ENCODE peak calls at places on chromosomes 7 and 10, in eight cellular contexts. One of them, this sample, is unnamed.

GRCh38 chr10:36489928-36490279 is 635.5 kb upstream of the ANKRD30A start:
- DNase-seq in RWPE1: peak; percentile 17
- DNase-seq in body of pancreas: no peak
- DNase-seq in fibroblast of lung: peak; percentile 64
- DNase-seq in lower leg skin: no peak
- DNase-seq in cardiac fibroblast: peak; percentile 86
- DNase-seq in GM06990: no peak
- DNase-seq in CD8-positive, alpha-beta T cell: no peak
- DNase-seq in this sample: no peak

GRCh38 chr10:4307784-4308364 is 518.1 kb upstream of the AKR1E2 start:
- DNase-seq in lower leg skin: no peak
- DNase-seq in GM06990: no peak
- DNase-seq in cardiac fibroblast: peak; percentile 68
- DNase-seq in RWPE1: no peak
- DNase-seq in CD8-positive, alpha-beta T cell: no peak
- DNase-seq in fibroblast of lung: no peak
- DNase-seq in body of pancreas: no peak
- DNase-seq in this sample: no peak

GRCh38 chr7:66013938-66014337 is 31.9 kb upstream of the GUSB start:
- DNase-seq in cardiac fibroblast: peak; percentile 78
- DNase-seq in GM06990: no peak
- DNase-seq in fibroblast of lung: peak; percentile 68
- DNase-seq in RWPE1: peak; percentile 29
- DNase-seq in body of pancreas: peak; percentile 14
- DNase-seq in lower leg skin: no peak
- DNase-seq in CD8-positive, alpha-beta T cell: no peak
- DNase-seq in this sample: no peak

GRCh38 chr10:118667732-118668131 is 72.3 kb upstream of the PRLHR start:
- DNase-seq in fibroblast of lung: no peak
- DNase-seq in CD8-positive, alpha-beta T cell: no peak
- DNase-seq in body of pancreas: peak; percentile 63
- DNase-seq in GM06990: no peak
- DNase-seq in lower leg skin: no peak
- DNase-seq in RWPE1: no peak
- DNase-seq in cardiac fibroblast: no peak
- DNase-seq in this sample: no peak

GRCh38 chr7:152664636-152665035 is 11.3 kb downstream of the XRCC2 start:
- DNase-seq in body of pancreas: no peak
- DNase-seq in cardiac fibroblast: peak; percentile 84
- DNase-seq in RWPE1: no peak
- DNase-seq in GM06990: no peak
- DNase-seq in lower leg skin: no peak
- DNase-seq in CD8-positive, alpha-beta T cell: no peak
- DNase-seq in fibroblast of lung: no peak
- DNase-seq in this sample: no peak

GRCh38 chr7:3198316-3198715 is 102.7 kb upstream of the SDK1 start:
- DNase-seq in fibroblast of lung: no peak
- DNase-seq in RWPE1: no peak
- DNase-seq in GM06990: no peak
- DNase-seq in cardiac fibroblast: no peak
- DNase-seq in lower leg skin: no peak
- DNase-seq in CD8-positive, alpha-beta T cell: no peak
- DNase-seq in body of pancreas: no peak
- DNase-seq in this sample: no peak

GRCh38 chr7:140230517-140230861 is 53.7 kb upstream of the KDM7A start:
- DNase-seq in body of pancreas: no peak
- DNase-seq in cardiac fibroblast: no peak
- DNase-seq in CD8-positive, alpha-beta T cell: peak; percentile 75
- DNase-seq in fibroblast of lung: no peak
- DNase-seq in RWPE1: no peak
- DNase-seq in GM06990: peak; percentile 78
- DNase-seq in lower leg skin: no peak
- DNase-seq in this sample: no peak

GRCh38 chr7:64802699-64803098 is 8.5 kb downstream of the ZNF138 start:
- DNase-seq in cardiac fibroblast: no peak
- DNase-seq in body of pancreas: no peak
- DNase-seq in GM06990: no peak
- DNase-seq in CD8-positive, alpha-beta T cell: no peak
- DNase-seq in lower leg skin: no peak
- DNase-seq in RWPE1: no peak
- DNase-seq in fibroblast of lung: no peak
- DNase-seq in this sample: no peak

GRCh38 chr10:71762324-71762723 is 11.0 kb downstream of the VSIR start:
- DNase-seq in RWPE1: no peak
- DNase-seq in CD8-positive, alpha-beta T cell: no peak
- DNase-seq in body of pancreas: no peak
- DNase-seq in lower leg skin: no peak
- DNase-seq in fibroblast of lung: no peak
- DNase-seq in cardiac fibroblast: no peak
- DNase-seq in GM06990: no peak
- DNase-seq in this sample: no peak

GRCh38 chr10:71763352-71764127 is 9.8 kb downstream of the VSIR start:
- DNase-seq in GM06990: no peak
- DNase-seq in cardiac fibroblast: no peak
- DNase-seq in lower leg skin: no peak
- DNase-seq in body of pancreas: no peak
- DNase-seq in CD8-positive, alpha-beta T cell: no peak
- DNase-seq in RWPE1: no peak
- DNase-seq in fibroblast of lung: peak; percentile 38
- DNase-seq in this sample: no peak

GRCh38 chr10:71761105-71761511 is 12.2 kb downstream of the VSIR start:
- DNase-seq in fibroblast of lung: no peak
- DNase-seq in RWPE1: peak; percentile 66
- DNase-seq in GM06990: no peak
- DNase-seq in body of pancreas: no peak
- DNase-seq in CD8-positive, alpha-beta T cell: no peak
- DNase-seq in lower leg skin: no peak
- DNase-seq in cardiac fibroblast: no peak
- DNase-seq in this sample: no peak

GRCh38 chr10:71765176-71765906 is 8.0 kb downstream of the VSIR start:
- DNase-seq in fibroblast of lung: peak; percentile 21
- DNase-seq in lower leg skin: no peak
- DNase-seq in CD8-positive, alpha-beta T cell: no peak
- DNase-seq in RWPE1: no peak
- DNase-seq in body of pancreas: no peak
- DNase-seq in GM06990: no peak
- DNase-seq in cardiac fibroblast: peak; percentile 72
- DNase-seq in this sample: no peak

DNA sequence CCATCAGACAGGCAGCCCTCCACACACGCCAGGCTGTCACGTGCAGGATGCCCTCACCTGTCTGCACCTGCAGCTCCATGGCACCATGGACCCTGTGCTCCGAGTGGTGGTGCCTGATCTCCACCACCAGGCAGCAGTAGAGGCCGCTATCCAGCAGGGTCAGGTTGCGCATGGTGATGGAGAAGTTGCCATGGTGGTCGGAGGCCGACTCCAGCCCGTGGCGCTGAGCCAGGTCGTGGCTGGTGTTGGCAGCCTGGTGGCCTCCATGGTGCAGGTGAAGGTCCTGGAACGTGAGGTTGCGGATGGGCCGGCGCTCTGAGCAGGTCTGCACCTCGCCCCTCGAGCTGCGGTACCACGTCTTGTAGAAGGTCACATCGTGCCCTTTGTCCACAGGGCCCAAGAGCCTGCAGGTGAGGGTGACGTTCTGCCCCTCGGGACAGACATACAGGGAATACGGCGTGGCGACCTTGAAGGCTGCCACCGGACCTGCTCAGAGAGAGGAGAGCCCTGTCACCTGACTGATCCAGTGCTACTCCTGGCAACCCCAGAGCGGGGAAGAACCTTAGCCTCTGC is 11.7 kb downstream of the VSIR start:
- DNase-seq in RWPE1: no peak
- DNase-seq in body of pancreas: no peak
- DNase-seq in cardiac fibroblast: no peak
- DNase-seq in fibroblast of lung: no peak
- DNase-seq in lower leg skin: no peak
- DNase-seq in CD8-positive, alpha-beta T cell: no peak
- DNase-seq in GM06990: no peak
- DNase-seq in this sample: no peak
- TF ChIP-seq CTCF in RWPE1: no peak
- TF ChIP-seq CTCF in body of pancreas: no peak
- TF ChIP-seq CTCF in cardiac fibroblast: peak; percentile 3
- TF ChIP-seq CTCF in fibroblast of lung: no peak
- TF ChIP-seq CTCF in lower leg skin: no peak
- TF ChIP-seq CTCF in CD8-positive, alpha-beta T cell: no peak
- TF ChIP-seq CTCF in GM06990: peak; percentile 7
- TF ChIP-seq CTCF in this sample: no peak

GRCh38 chr10:61978965-61979364 is 77.5 kb downstream of the ARID5B start:
- DNase-seq in RWPE1: no peak
- DNase-seq in body of pancreas: no peak
- DNase-seq in GM06990: no peak
- DNase-seq in cardiac fibroblast: no peak
- DNase-seq in fibroblast of lung: no peak
- DNase-seq in CD8-positive, alpha-beta T cell: no peak
- DNase-seq in lower leg skin: no peak
- DNase-seq in this sample: no peak
- TF ChIP-seq CTCF in RWPE1: no peak
- TF ChIP-seq CTCF in body of pancreas: no peak
- TF ChIP-seq CTCF in GM06990: peak; percentile 45
- TF ChIP-seq CTCF in cardiac fibroblast: peak; percentile 12
- TF ChIP-seq CTCF in fibroblast of lung: no peak
- TF ChIP-seq CTCF in CD8-positive, alpha-beta T cell: no peak
- TF ChIP-seq CTCF in lower leg skin: no peak
- TF ChIP-seq CTCF in this sample: no peak

GRCh38 chr7:157691521-157692155 is 354.8 kb downstream of the DNAJB6 start:
- DNase-seq in body of pancreas: peak; percentile 10
- DNase-seq in fibroblast of lung: no peak
- DNase-seq in cardiac fibroblast: no peak
- DNase-seq in CD8-positive, alpha-beta T cell: no peak
- DNase-seq in RWPE1: no peak
- DNase-seq in lower leg skin: no peak
- DNase-seq in GM06990: no peak
- DNase-seq in this sample: no peak

GRCh38 chr7:157694389-157694665 is 357.5 kb downstream of the DNAJB6 start:
- DNase-seq in lower leg skin: no peak
- DNase-seq in fibroblast of lung: no peak
- DNase-seq in cardiac fibroblast: no peak
- DNase-seq in CD8-positive, alpha-beta T cell: no peak
- DNase-seq in GM06990: no peak
- DNase-seq in body of pancreas: no peak
- DNase-seq in RWPE1: no peak
- DNase-seq in this sample: no peak

GRCh38 chr7:157692156-157693011 is 355.6 kb downstream of the DNAJB6 start:
- DNase-seq in lower leg skin: no peak
- DNase-seq in cardiac fibroblast: no peak
- DNase-seq in fibroblast of lung: no peak
- DNase-seq in GM06990: no peak
- DNase-seq in RWPE1: no peak
- DNase-seq in body of pancreas: peak; percentile 8
- DNase-seq in CD8-positive, alpha-beta T cell: no peak
- DNase-seq in this sample: no peak

GRCh38 chr7:157693071-157693520 is 356.3 kb downstream of the DNAJB6 start:
- DNase-seq in GM06990: no peak
- DNase-seq in CD8-positive, alpha-beta T cell: no peak
- DNase-seq in RWPE1: no peak
- DNase-seq in fibroblast of lung: no peak
- DNase-seq in body of pancreas: no peak
- DNase-seq in cardiac fibroblast: no peak
- DNase-seq in lower leg skin: no peak
- DNase-seq in this sample: no peak

GRCh38 chr7:157693521-157694388 is 357.0 kb downstream of the DNAJB6 start:
- DNase-seq in fibroblast of lung: no peak
- DNase-seq in body of pancreas: peak; percentile 7
- DNase-seq in CD8-positive, alpha-beta T cell: no peak
- DNase-seq in GM06990: no peak
- DNase-seq in lower leg skin: no peak
- DNase-seq in RWPE1: no peak
- DNase-seq in cardiac fibroblast: no peak
- DNase-seq in this sample: no peak
- TF ChIP-seq CTCF in fibroblast of lung: no peak
- TF ChIP-seq CTCF in body of pancreas: no peak
- TF ChIP-seq CTCF in CD8-positive, alpha-beta T cell: no peak
- TF ChIP-seq CTCF in GM06990: no peak
- TF ChIP-seq CTCF in lower leg skin: no peak
- TF ChIP-seq CTCF in RWPE1: no peak
- TF ChIP-seq CTCF in cardiac fibroblast: no peak
- TF ChIP-seq CTCF in this sample: no peak

GRCh38 chr7:146129997-146130396 is 13.4 kb downstream of the CNTNAP2 start:
- DNase-seq in cardiac fibroblast: no peak
- DNase-seq in body of pancreas: no peak
- DNase-seq in GM06990: no peak
- DNase-seq in CD8-positive, alpha-beta T cell: no peak
- DNase-seq in RWPE1: no peak
- DNase-seq in lower leg skin: no peak
- DNase-seq in fibroblast of lung: no peak
- DNase-seq in this sample: no peak

GRCh38 chr7:146123715-146124114 is 7.1 kb downstream of the CNTNAP2 start:
- DNase-seq in RWPE1: no peak
- DNase-seq in GM06990: no peak
- DNase-seq in lower leg skin: no peak
- DNase-seq in body of pancreas: no peak
- DNase-seq in cardiac fibroblast: no peak
- DNase-seq in fibroblast of lung: no peak
- DNase-seq in CD8-positive, alpha-beta T cell: no peak
- DNase-seq in this sample: no peak

GRCh38 chr7:146131701-146132100 is 15.1 kb downstream of the CNTNAP2 start:
- DNase-seq in fibroblast of lung: no peak
- DNase-seq in GM06990: no peak
- DNase-seq in body of pancreas: no peak
- DNase-seq in lower leg skin: no peak
- DNase-seq in CD8-positive, alpha-beta T cell: no peak
- DNase-seq in cardiac fibroblast: no peak
- DNase-seq in RWPE1: no peak
- DNase-seq in this sample: no peak

GRCh38 chr7:146126767-146127509 is 10.3 kb downstream of the CNTNAP2 start:
- DNase-seq in fibroblast of lung: no peak
- DNase-seq in cardiac fibroblast: no peak
- DNase-seq in lower leg skin: no peak
- DNase-seq in RWPE1: no peak
- DNase-seq in GM06990: no peak
- DNase-seq in body of pancreas: no peak
- DNase-seq in CD8-positive, alpha-beta T cell: no peak
- DNase-seq in this sample: no peak

DNA sequence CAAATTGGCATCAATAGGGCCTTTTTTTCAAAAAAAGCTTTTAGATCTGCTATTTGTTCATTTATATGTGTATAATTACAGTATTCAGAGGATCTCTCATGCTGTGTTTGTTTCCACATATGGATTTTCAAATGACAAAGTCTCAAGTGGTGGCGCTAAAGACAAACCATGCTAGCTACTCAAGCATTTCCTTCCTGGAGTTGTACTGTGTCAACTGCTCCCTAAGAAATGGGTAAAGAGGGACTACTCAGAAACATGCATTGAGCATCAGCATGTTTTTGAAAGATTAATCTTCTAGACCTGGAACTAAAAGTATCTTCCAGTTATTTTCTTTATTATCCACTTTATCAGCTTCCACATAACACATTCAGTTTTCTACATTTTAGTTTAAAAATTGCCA is 12.7 kb downstream of the CNTNAP2 start:
- DNase-seq in RWPE1: no peak
- DNase-seq in fibroblast of lung: no peak
- DNase-seq in GM06990: no peak
- DNase-seq in body of pancreas: no peak
- DNase-seq in cardiac fibroblast: peak; percentile 1
- DNase-seq in lower leg skin: no peak
- DNase-seq in CD8-positive, alpha-beta T cell: no peak
- DNase-seq in this sample: no peak
- TF ChIP-seq CTCF in RWPE1: no peak
- TF ChIP-seq CTCF in fibroblast of lung: no peak
- TF ChIP-seq CTCF in GM06990: no peak
- TF ChIP-seq CTCF in body of pancreas: no peak
- TF ChIP-seq CTCF in cardiac fibroblast: no peak
- TF ChIP-seq CTCF in lower leg skin: no peak
- TF ChIP-seq CTCF in CD8-positive, alpha-beta T cell: no peak
- TF ChIP-seq CTCF in this sample: peak; percentile 26

GRCh38 chr7:1745018-1745532 is 75.0 kb downstream of the ELFN1 start:
- DNase-seq in GM06990: no peak
- DNase-seq in body of pancreas: no peak
- DNase-seq in cardiac fibroblast: no peak
- DNase-seq in fibroblast of lung: no peak
- DNase-seq in RWPE1: no peak
- DNase-seq in lower leg skin: no peak
- DNase-seq in CD8-positive, alpha-beta T cell: no peak
- DNase-seq in this sample: no peak
- TF ChIP-seq CTCF in GM06990: no peak
- TF ChIP-seq CTCF in body of pancreas: no peak
- TF ChIP-seq CTCF in cardiac fibroblast: no peak
- TF ChIP-seq CTCF in fibroblast of lung: no peak
- TF ChIP-seq CTCF in RWPE1: no peak
- TF ChIP-seq CTCF in lower leg skin: no peak
- TF ChIP-seq CTCF in CD8-positive, alpha-beta T cell: no peak
- TF ChIP-seq CTCF in this sample: no peak